ENCODE peak calls at places on chromosomes 12 and 14, in five cellular contexts. A is BE2C; Q is thoracic aorta; H is neural progenitor cell; W is CD8-positive, alpha-beta T cell. S is an unnamed sample.

GRCh38 chr12:122615780-122616179 is 87.4 kb downstream of the HCAR2 start:
- DNase-seq in A (no peak), Q (no peak), H (no peak), W (no peak), S (no peak)

GRCh38 chr12:54020587-54020969 is 7.7 kb upstream of the HOXC6 start:
- DNase-seq in A (no peak), Q (no peak), H (no peak), W (no peak), S (no peak)

GRCh38 chr14:71466942-71467341 is 465.3 kb upstream of the RGS6 start:
- DNase-seq in A (no peak), Q (no peak), H (no peak), W (no peak), S (no peak)

GRCh38 chr14:49909016-49909415 is 16.1 kb downstream of the ARF6 start:
- DNase-seq in A (no peak), Q (no peak), H (no peak), W (no peak), S (no peak)

GRCh38 chr12:29228474-29229157 is 79.5 kb downstream of the FAR2 start:
- DNase-seq in A (no peak), Q (no peak), H (no peak), W (no peak), S (no peak)

GRCh38 chr12:105018001-105018400 is 31.9 kb downstream of the NOPCHAP1 start:
- DNase-seq in A (no peak), Q (no peak), H (no peak), W (no peak), S (no peak)

GRCh38 chr14:86003998-86004397 is 474.1 kb downstream of the FLRT2 start:
- DNase-seq in A (no peak), Q (no peak), H (no peak), W (no peak), S (no peak)

GRCh38 chr12:129934977-129935376 is 31.2 kb upstream of the TMEM132D start:
- DNase-seq in A (no peak), Q (no peak), H (no peak), W (no peak), S (no peak)

GRCh38 chr14:90970167-90970600 is 90.3 kb downstream of the RPS6KA5 start:
- DNase-seq in A (no peak), Q (no peak), H (no peak), W (no peak), S (no peak)

GRCh38 chr12:33706927-33707326 is 267.3 kb upstream of the SYT10 start:
- DNase-seq in A (no peak), Q (no peak), H (no peak), W (no peak), S (no peak)

GRCh38 chr14:96631621-96632362 is 129.6 kb downstream of the PAPOLA start:
- DNase-seq in A (peak; percentile 42), Q (no peak), H (no peak), W (no peak), S (no peak)

GRCh38 chr12:10726945-10727344 is 3.8 kb upstream of the YBX3 start:
- DNase-seq in A (no peak), Q (no peak), H (no peak), W (no peak), S (no peak)

GRCh38 chr14:34539407-34540180 is at the start of gene EAPP:
- DNase-seq in A (peak; percentile 98), Q (peak; percentile 94), H (peak; percentile 98), W (peak; percentile 93), S (peak; percentile 98)

GRCh38 chr12:88413561-88414095 is 166.6 kb downstream of the KITLG start:
- DNase-seq in A (no peak), Q (no peak), H (no peak), W (no peak), S (no peak)

GRCh38 chr14:68379510-68380303 is 413.2 kb downstream of the ZFP36L1 start:
- DNase-seq in A (no peak), Q (no peak), H (no peak), W (peak; percentile 34), S (no peak)

GRCh38 chr12:99847936-99848335 is 136.8 kb downstream of the ANKS1B start:
- DNase-seq in A (no peak), Q (no peak), H (no peak), W (no peak), S (no peak)

GRCh38 chr12:93766802-93767523 is 89.8 kb downstream of the CRADD start:
- DNase-seq in A (peak; percentile 31), Q (no peak), H (peak; percentile 20), W (peak; percentile 9), S (no peak)

GRCh38 chr12:72365151-72365550 is 93.0 kb downstream of the TRHDE start:
- DNase-seq in A (no peak), Q (no peak), H (no peak), W (no peak), S (no peak)

GRCh38 chr12:43292699-43293098 is 259.3 kb downstream of the ADAMTS20 start:
- DNase-seq in A (no peak), Q (no peak), H (no peak), W (no peak), S (no peak)

GRCh38 chr14:104586832-104587620 is 7.5 kb downstream of the C14orf180 start:
- DNase-seq in A (peak; percentile 59), Q (peak; percentile 29), H (no peak), W (no peak), S (no peak)

GRCh38 chr12:56158029-56158925 is at the start of gene MYL6:
- DNase-seq in A (peak; percentile 96), Q (peak; percentile 99), H (peak; percentile 99), W (peak; percentile 90), S (peak; percentile 99)
- H3K36me3 ChIP-seq in A (peaks cover 44% of the 10 kb centered on the region), Q (peaks cover 38% of the 10 kb centered on the region), H (no peaks in the 10 kb centered on the region), W (peaks cover 35% of the 10 kb centered on the region), S (no peaks in the 10 kb centered on the region)

GRCh38 chr12:5258498-5258897 is 173.4 kb upstream of the NTF3 start:
- DNase-seq in A (no peak), Q (no peak), H (no peak), W (no peak), S (no peak)
- H3K4me1 ChIP-seq in A (no peaks in the 10 kb centered on the region), Q (no peaks in the 10 kb centered on the region), H (peaks cover 29% of the 10 kb centered on the region), W (no peaks in the 10 kb centered on the region), S (no peaks in the 10 kb centered on the region)

GRCh38 chr12:132512197-132513069 is 22.5 kb downstream of the FBRSL1 start:
- DNase-seq in A (no peak), Q (no peak), H (no peak), W (no peak), S (no peak)

GRCh38 chr12:132514216-132514820 is 24.4 kb downstream of the FBRSL1 start:
- DNase-seq in A (no peak), Q (no peak), H (no peak), W (no peak), S (no peak)

GRCh38 chr12:132514838-132515237 is 24.9 kb downstream of the FBRSL1 start:
- DNase-seq in A (no peak), Q (no peak), H (no peak), W (no peak), S (no peak)

GRCh38 chr12:132513070-132513398 is 23.1 kb downstream of the FBRSL1 start:
- DNase-seq in A (no peak), Q (no peak), H (no peak), W (no peak), S (no peak)

DNA sequence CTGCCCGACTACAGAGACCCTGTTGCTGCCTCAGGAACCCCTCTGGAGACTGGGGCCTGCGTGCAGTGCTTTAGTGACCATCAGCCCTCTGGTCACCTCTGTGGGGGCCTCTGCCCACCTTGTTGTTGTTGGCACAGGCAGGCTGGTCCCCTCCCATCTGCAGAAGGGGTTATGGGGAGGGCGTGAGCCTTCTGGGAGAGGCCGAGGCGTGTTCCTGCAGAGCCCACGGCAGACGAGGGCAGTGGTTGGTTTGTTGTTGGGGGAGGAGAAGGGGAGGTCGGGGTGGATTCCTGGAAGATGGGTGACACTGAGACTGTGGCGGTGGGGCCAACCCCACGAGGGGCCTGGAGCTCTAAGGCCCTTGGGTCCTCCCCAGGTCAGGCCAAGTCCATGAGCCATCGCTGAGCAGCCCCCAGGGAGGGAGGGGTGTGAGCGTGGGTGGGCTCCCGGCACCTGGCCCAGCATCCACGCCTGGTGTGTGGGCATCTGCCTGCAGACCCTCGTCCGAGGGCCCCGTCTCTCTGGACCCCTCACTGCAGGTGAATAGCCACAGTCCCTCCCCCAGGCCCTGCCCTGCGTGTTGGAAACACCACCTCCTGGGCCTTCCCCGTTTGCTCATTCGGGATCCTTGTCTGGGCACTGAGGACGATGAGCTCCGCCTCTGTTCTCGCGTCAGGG is 23.6 kb downstream of the FBRSL1 start:
- DNase-seq in A (no peak), Q (no peak), H (no peak), W (no peak), S (no peak)
- H3K36me3 ChIP-seq in A (peaks cover 7% of the 10 kb centered on the region), Q (no peaks in the 10 kb centered on the region), H (no peaks in the 10 kb centered on the region), W (peaks cover 1% of the 10 kb centered on the region), S (no peaks in the 10 kb centered on the region)

GRCh38 chr14:93109572-93110481 is 5.9 kb downstream of the ITPK1 start:
- DNase-seq in A (no peak), Q (no peak), H (no peak), W (no peak), S (no peak)
- H3K4me1 ChIP-seq in A (peaks cover 3% of the 10 kb centered on the region), Q (peaks cover 15% of the 10 kb centered on the region), H (peaks cover 28% of the 10 kb centered on the region), W (peaks cover 39% of the 10 kb centered on the region), S (peaks cover 12% of the 10 kb centered on the region)

S was measured in breast epithelium.